ENCODE peak calls at places on chromosomes 12 and 14, in seven cellular contexts. V is stimulated activated CD4-positive, alpha-beta T cell treated with anti-CD3 and anti-CD28 coated beads, Interleukin-15, amount 100 ng/mL, for 48 hours; D is ovary; T is CD4-positive, alpha-beta T cell; Z is SW480; Y is tibial artery; C is cardiac muscle cell. X is an unnamed sample.
A peak's percentile ranks its signal among the peaks of the same experiment; 100 is the strongest.

GRCh38 chr14:97379091-97379531 is 581.9 kb downstream of the VRK1 start:
- DNase-seq in V (no peak), D (no peak), T (peak; percentile 24), Z (no peak), Y (no peak), C (no peak), X (no peak)

GRCh38 chr12:111597731-111598636 is 1.1 kb downstream of the ATXN2 start:
- DNase-seq in V (peak; percentile 8), D (peak; percentile 70), T (peak; percentile 7), Z (peak; percentile 30), Y (peak; percentile 43), C (peak; percentile 57), X (peak; percentile 73)

GRCh38 chr14:32625211-32625610 is 296.1 kb downstream of the AKAP6 start:
- DNase-seq in V (no peak), D (no peak), T (no peak), Z (no peak), Y (no peak), C (no peak), X (no peak)

GRCh38 chr14:68672609-68673285 is 120.1 kb downstream of the ZFP36L1 start:
- DNase-seq in V (no peak), D (no peak), T (no peak), Z (no peak), Y (peak; percentile 16), C (no peak), X (no peak)

GRCh38 chr14:34423445-34423844 is 38.6 kb downstream of the SPTSSA start:
- DNase-seq in V (no peak), D (no peak), T (no peak), Z (no peak), Y (no peak), C (no peak), X (no peak)

GRCh38 chr12:115199831-115200230 is 515.9 kb upstream of the TBX3 start:
- DNase-seq in V (no peak), D (no peak), T (no peak), Z (no peak), Y (no peak), C (no peak), X (no peak)

GRCh38 chr12:56947633-56948535 is 9.5 kb downstream of the RDH16 start:
- DNase-seq in V (no peak), D (no peak), T (no peak), Z (peak; percentile 13), Y (no peak), C (no peak), X (no peak)

GRCh38 chr12:49583361-49584094 is 15.6 kb upstream of the MCRS1 start:
- DNase-seq in V (no peak), D (no peak), T (no peak), Z (no peak), Y (no peak), C (no peak), X (no peak)

GRCh38 chr14:65864993-65865392 is 452.5 kb downstream of the FUT8 start:
- DNase-seq in V (no peak), D (no peak), T (no peak), Z (no peak), Y (no peak), C (no peak), X (no peak)

GRCh38 chr12:132393991-132394949 is 64.9 kb upstream of the GALNT9 start:
- DNase-seq in V (peak; percentile 40), D (no peak), T (no peak), Z (no peak), Y (no peak), C (no peak), X (no peak)

GRCh38 chr14:101878222-101879211 is 85.9 kb upstream of the DYNC1H1 start:
- DNase-seq in V (peak; percentile 25), D (no peak), T (no peak), Z (peak; percentile 19), Y (no peak), C (no peak), X (no peak)

GRCh38 chr14:56268653-56269052 is 150.4 kb downstream of the PELI2 start:
- DNase-seq in V (no peak), D (no peak), T (no peak), Z (no peak), Y (no peak), C (no peak), X (no peak)

GRCh38 chr12:132439333-132439904 is 50.5 kb upstream of the FBRSL1 start:
- DNase-seq in V (no peak), D (no peak), T (no peak), Z (no peak), Y (no peak), C (no peak), X (no peak)

GRCh38 chr12:56193025-56193578 is 3.8 kb upstream of the SMARCC2 start:
- DNase-seq in V (peak; percentile 82), D (peak; percentile 80), T (peak; percentile 70), Z (peak; percentile 86), Y (peak; percentile 87), C (peak; percentile 90), X (peak; percentile 80)

GRCh38 chr14:61227893-61228591 is 53.1 kb downstream of the TMEM30B start:
- DNase-seq in V (no peak), D (no peak), T (no peak), Z (no peak), Y (no peak), C (no peak), X (no peak)

GRCh38 chr12:131555197-131555820 is 155.6 kb upstream of the SFSWAP start:
- DNase-seq in V (no peak), D (no peak), T (no peak), Z (no peak), Y (no peak), C (no peak), X (no peak)

GRCh38 chr12:90959538-90960139 is 4.7 kb upstream of the CCER1 start:
- DNase-seq in V (no peak), D (no peak), T (peak; percentile 5), Z (peak; percentile 32), Y (no peak), C (peak; percentile 67), X (no peak)

GRCh38 chr12:108482717-108483212 is 32.3 kb upstream of the FICD start:
- DNase-seq in V (no peak), D (no peak), T (no peak), Z (peak; percentile 14), Y (no peak), C (no peak), X (no peak)

GRCh38 chr12:77049767-77050353 is 15.5 kb downstream of the E2F7 start:
- DNase-seq in V (no peak), D (no peak), T (no peak), Z (peak; percentile 81), Y (no peak), C (peak; percentile 72), X (no peak)

GRCh38 chr12:67728296-67728666 is 79.7 kb downstream of the DYRK2 start:
- DNase-seq in V (no peak), D (no peak), T (no peak), Z (no peak), Y (no peak), C (no peak), X (no peak)

GRCh38 chr12:115135800-115136211 is 451.8 kb upstream of the TBX3 start:
- DNase-seq in V (no peak), D (peak; percentile 25), T (no peak), Z (no peak), Y (peak; percentile 54), C (peak; percentile 82), X (peak; percentile 66)

GRCh38 chr14:92317511-92317910 is 5.5 kb upstream of the SLC24A4 start:
- DNase-seq in V (no peak), D (no peak), T (no peak), Z (no peak), Y (peak; percentile 28), C (no peak), X (no peak)

GRCh38 chr12:115404761-115405470 is 720.9 kb upstream of the TBX3 start:
- DNase-seq in V (no peak), D (no peak), T (no peak), Z (no peak), Y (no peak), C (no peak), X (no peak)

GRCh38 chr12:13197526-13198141 is 1.1 kb downstream of the EMP1 start:
- DNase-seq in V (no peak), D (no peak), T (no peak), Z (no peak), Y (peak; percentile 77), C (no peak), X (no peak)

GRCh38 chr14:68791078-68791983 is 1.5 kb downstream of the ZFP36L1 start:
- DNase-seq in V (no peak), D (no peak), T (no peak), Z (no peak), Y (no peak), C (no peak), X (peak; percentile 59)

GRCh38 chr14:96038558-96038919 is 623 bp upstream of the C14orf132 start:
- DNase-seq in V (no peak), D (no peak), T (peak; percentile 1), Z (peak; percentile 51), Y (no peak), C (no peak), X (no peak)

GRCh38 chr14:75373133-75373532 is 54.7 kb upstream of the JDP2 start:
- DNase-seq in V (no peak), D (no peak), T (no peak), Z (no peak), Y (no peak), C (no peak), X (no peak)

GRCh38 chr12:98227162-98227561 is 288.2 kb upstream of the TMPO start:
- DNase-seq in V (no peak), D (no peak), T (no peak), Z (no peak), Y (no peak), C (peak; percentile 19), X (no peak)

GRCh38 chr12:68804654-68805591 is 3.1 kb upstream of the MDM2 start:
- DNase-seq in V (no peak), D (peak; percentile 30), T (no peak), Z (no peak), Y (no peak), C (no peak), X (no peak)

GRCh38 chr12:93180566-93180965 is 197.2 kb upstream of the NUDT4 start:
- DNase-seq in V (no peak), D (no peak), T (no peak), Z (no peak), Y (no peak), C (no peak), X (no peak)